ENCODE peak calls at places on chromosomes 1 and 21, in eight cellular contexts. V is IMR-90; J is neural crest cell; L is uterus; C is CD8-positive, alpha-beta T cell; G is RWPE1; D is activated CD8-positive, alpha-beta T cell treated with anti-CD3 and anti-CD28 coated beads for 36 hours; B is adrenal gland. S is an unnamed sample.

GRCh38 chr21:35563885-35564451 is 496.4 kb downstream of the SETD4 start:
- DNase-seq in G (no peak), J (no peak), C (no peak), V (peak; percentile 91), B (peak; percentile 55), L (peak; percentile 15), D (no peak), S (no peak)

GRCh38 chr21:45033791-45034555 is 40.4 kb upstream of the ADARB1 start:
- DNase-seq in B (no peak), L (peak; percentile 15), C (no peak), J (no peak), D (no peak), G (no peak), V (peak; percentile 73), S (no peak)

GRCh38 chr21:45403825-45404725 is 890 bp upstream of the COL18A1 start:
- DNase-seq in B (no peak), D (no peak), G (peak; percentile 48), V (peak; percentile 31), J (no peak), L (peak; percentile 82), C (no peak), S (no peak)

GRCh38 chr1:78003882-78004718 is 639 bp upstream of the DNAJB4 start:
- DNase-seq in J (peak; percentile 32), B (peak; percentile 59), C (peak; percentile 51), G (peak; percentile 73), L (peak; percentile 53), V (peak; percentile 83), D (peak; percentile 60), S (peak; percentile 75)

GRCh38 chr1:177800386-177801058 is 169.3 kb downstream of the SEC16B start:
- DNase-seq in B (no peak), L (no peak), G (peak; percentile 34), C (no peak), D (peak; percentile 2), V (peak; percentile 35), J (no peak), S (no peak)

GRCh38 chr1:76287917-76288316 is 213.4 kb downstream of the ST6GALNAC3 start:
- DNase-seq in V (no peak), C (no peak), L (no peak), G (no peak), D (no peak), B (no peak), J (no peak), S (no peak)

GRCh38 chr1:148318123-148318899 is 164.8 kb downstream of the PPIAL4G start:
- DNase-seq in D (peak; percentile 90), B (no peak), L (no peak), C (peak; percentile 61), J (no peak), V (no peak), G (no peak), S (no peak)

GRCh38 chr1:51063121-51063520 is 38.9 kb upstream of the C1orf185 start:
- DNase-seq in G (peak; percentile 55), J (no peak), L (no peak), D (no peak), V (peak; percentile 81), C (no peak), B (no peak), S (no peak)

GRCh38 chr1:201886103-201886885 is 2.4 kb upstream of the SHISA4 start:
- DNase-seq in V (no peak), J (no peak), G (no peak), L (peak; percentile 11), C (no peak), D (no peak), B (no peak), S (no peak)